ENCODE peak calls at places on chromosomes 13 and 19, in six cellular contexts. One of them, this sample, is unnamed.

GRCh38 chr19:7478173-7478842 is 10.5 kb downstream of the PEX11G start:
- DNase-seq in endothelial cell of umbilical vein: no peak
- DNase-seq in IMR-90: no peak
- DNase-seq in adipocyte: no peak
- DNase-seq in GM12878: no peak
- DNase-seq in tibial artery: no peak
- DNase-seq in this sample: no peak

GRCh38 chr13:113625965-113626661 is 31.9 kb downstream of the ATP4B start:
- DNase-seq in endothelial cell of umbilical vein: peak; percentile 25
- DNase-seq in IMR-90: peak; percentile 50
- DNase-seq in adipocyte: peak; percentile 66
- DNase-seq in GM12878: no peak
- DNase-seq in tibial artery: no peak
- DNase-seq in this sample: no peak

GRCh38 chr13:99657848-99658265 is 156.6 kb downstream of the TM9SF2 start:
- DNase-seq in endothelial cell of umbilical vein: peak; percentile 46
- DNase-seq in IMR-90: no peak
- DNase-seq in adipocyte: no peak
- DNase-seq in GM12878: no peak
- DNase-seq in tibial artery: peak; percentile 69
- DNase-seq in this sample: no peak

GRCh38 chr19:52307275-52307674 is 10.3 kb downstream of the ZNF480 start:
- DNase-seq in endothelial cell of umbilical vein: peak; percentile 8
- DNase-seq in IMR-90: peak; percentile 19
- DNase-seq in adipocyte: no peak
- DNase-seq in GM12878: no peak
- DNase-seq in tibial artery: no peak
- DNase-seq in this sample: peak; percentile 8

GRCh38 chr19:31350693-31351211 is 1.5 kb upstream of the TSHZ3 start:
- DNase-seq in endothelial cell of umbilical vein: no peak
- DNase-seq in IMR-90: peak; percentile 56
- DNase-seq in adipocyte: peak; percentile 87
- DNase-seq in GM12878: no peak
- DNase-seq in tibial artery: peak; percentile 78
- DNase-seq in this sample: peak; percentile 70

GRCh38 chr13:30746816-30747215 is 11.5 kb downstream of the ALOX5AP start:
- DNase-seq in endothelial cell of umbilical vein: no peak
- DNase-seq in IMR-90: no peak
- DNase-seq in adipocyte: no peak
- DNase-seq in GM12878: no peak
- DNase-seq in tibial artery: no peak
- DNase-seq in this sample: no peak

GRCh38 chr13:63201493-63201892 is 1785.8 kb upstream of the PCDH20 start:
- DNase-seq in endothelial cell of umbilical vein: no peak
- DNase-seq in IMR-90: no peak
- DNase-seq in adipocyte: no peak
- DNase-seq in GM12878: no peak
- DNase-seq in tibial artery: no peak
- DNase-seq in this sample: no peak

GRCh38 chr19:46218160-46218559 is 11.4 kb upstream of the IGFL1 start:
- DNase-seq in endothelial cell of umbilical vein: peak; percentile 24
- DNase-seq in IMR-90: peak; percentile 6
- DNase-seq in adipocyte: peak; percentile 20
- DNase-seq in GM12878: no peak
- DNase-seq in tibial artery: no peak
- DNase-seq in this sample: peak; percentile 72

GRCh38 chr13:70391678-70392077 is 283.4 kb upstream of the KLHL1 start:
- DNase-seq in endothelial cell of umbilical vein: no peak
- DNase-seq in IMR-90: no peak
- DNase-seq in adipocyte: no peak
- DNase-seq in GM12878: no peak
- DNase-seq in tibial artery: no peak
- DNase-seq in this sample: no peak

GRCh38 chr19:33241530-33242101 is 16.0 kb upstream of the SLC7A10 start:
- DNase-seq in endothelial cell of umbilical vein: peak; percentile 7
- DNase-seq in IMR-90: no peak
- DNase-seq in adipocyte: peak; percentile 41
- DNase-seq in GM12878: no peak
- DNase-seq in tibial artery: no peak
- DNase-seq in this sample: peak; percentile 52

GRCh38 chr19:50718255-50719118 is 1.1 kb downstream of the SHANK1 start:
- DNase-seq in endothelial cell of umbilical vein: no peak
- DNase-seq in IMR-90: no peak
- DNase-seq in adipocyte: peak; percentile 60
- DNase-seq in GM12878: no peak
- DNase-seq in tibial artery: no peak
- DNase-seq in this sample: no peak

GRCh38 chr13:31000889-31001288 is 68.4 kb downstream of the TEX26 start:
- DNase-seq in endothelial cell of umbilical vein: peak; percentile 4
- DNase-seq in IMR-90: no peak
- DNase-seq in adipocyte: no peak
- DNase-seq in GM12878: no peak
- DNase-seq in tibial artery: no peak
- DNase-seq in this sample: peak; percentile 13

GRCh38 chr13:33262069-33262487 is 23.5 kb downstream of the STARD13 start:
- DNase-seq in endothelial cell of umbilical vein: peak; percentile 22
- DNase-seq in IMR-90: peak; percentile 70
- DNase-seq in adipocyte: no peak
- DNase-seq in GM12878: no peak
- DNase-seq in tibial artery: no peak
- DNase-seq in this sample: peak; percentile 96

GRCh38 chr13:113791226-113791625 is 32.2 kb downstream of the TMEM255B start:
- DNase-seq in endothelial cell of umbilical vein: no peak
- DNase-seq in IMR-90: no peak
- DNase-seq in adipocyte: no peak
- DNase-seq in GM12878: no peak
- DNase-seq in tibial artery: peak; percentile 40
- DNase-seq in this sample: no peak

GRCh38 chr13:42412812-42413795 is 141.2 kb downstream of the AKAP11 start:
- DNase-seq in endothelial cell of umbilical vein: no peak
- DNase-seq in IMR-90: no peak
- DNase-seq in adipocyte: no peak
- DNase-seq in GM12878: peak; percentile 72
- DNase-seq in tibial artery: no peak
- DNase-seq in this sample: no peak

GRCh38 chr19:30204721-30205120 is 167.5 kb upstream of the ZNF536 start:
- DNase-seq in endothelial cell of umbilical vein: no peak
- DNase-seq in IMR-90: no peak
- DNase-seq in adipocyte: no peak
- DNase-seq in GM12878: no peak
- DNase-seq in tibial artery: no peak
- DNase-seq in this sample: no peak

GRCh38 chr13:31670831-31671617 is 68.3 kb upstream of the RXFP2 start:
- DNase-seq in endothelial cell of umbilical vein: no peak
- DNase-seq in IMR-90: no peak
- DNase-seq in adipocyte: no peak
- DNase-seq in GM12878: no peak
- DNase-seq in tibial artery: no peak
- DNase-seq in this sample: no peak

GRCh38 chr19:34253711-34254551 is 423 bp upstream of the GARRE1 start:
- DNase-seq in endothelial cell of umbilical vein: peak; percentile 60
- DNase-seq in IMR-90: peak; percentile 47
- DNase-seq in adipocyte: no peak
- DNase-seq in GM12878: no peak
- DNase-seq in tibial artery: peak; percentile 92
- DNase-seq in this sample: peak; percentile 67

GRCh38 chr13:46496086-46496485 is 56.9 kb upstream of the LRCH1 start:
- DNase-seq in endothelial cell of umbilical vein: no peak
- DNase-seq in IMR-90: no peak
- DNase-seq in adipocyte: no peak
- DNase-seq in GM12878: no peak
- DNase-seq in tibial artery: no peak
- DNase-seq in this sample: no peak

GRCh38 chr19:2474232-2475017 is 1.5 kb upstream of the GADD45B start:
- DNase-seq in endothelial cell of umbilical vein: peak; percentile 92
- DNase-seq in IMR-90: peak; percentile 87
- DNase-seq in adipocyte: peak; percentile 96
- DNase-seq in GM12878: no peak
- DNase-seq in tibial artery: peak; percentile 94
- DNase-seq in this sample: peak; percentile 81

GRCh38 chr13:52048516-52048915 is 24.0 kb downstream of the UTP14C start:
- DNase-seq in endothelial cell of umbilical vein: peak; percentile 8
- DNase-seq in IMR-90: peak; percentile 41
- DNase-seq in adipocyte: no peak
- DNase-seq in GM12878: no peak
- DNase-seq in tibial artery: no peak
- DNase-seq in this sample: no peak

GRCh38 chr19:5831152-5831551 is 8.3 kb downstream of the FUT6 start:
- DNase-seq in endothelial cell of umbilical vein: no peak
- DNase-seq in IMR-90: no peak
- DNase-seq in adipocyte: no peak
- DNase-seq in GM12878: no peak
- DNase-seq in tibial artery: no peak
- DNase-seq in this sample: no peak

GRCh38 chr19:5827891-5828660 is 11.4 kb downstream of the FUT6 start:
- DNase-seq in endothelial cell of umbilical vein: peak; percentile 97
- DNase-seq in IMR-90: peak; percentile 85
- DNase-seq in adipocyte: peak; percentile 65
- DNase-seq in GM12878: peak; percentile 38
- DNase-seq in tibial artery: peak; percentile 84
- DNase-seq in this sample: peak; percentile 89

GRCh38 chr19:5832049-5832448 is 7.5 kb downstream of the FUT6 start:
- DNase-seq in endothelial cell of umbilical vein: no peak
- DNase-seq in IMR-90: no peak
- DNase-seq in adipocyte: no peak
- DNase-seq in GM12878: no peak
- DNase-seq in tibial artery: no peak
- DNase-seq in this sample: no peak

GRCh38 chr19:5828661-5829566 is 10.6 kb downstream of the FUT6 start:
- DNase-seq in endothelial cell of umbilical vein: peak; percentile 16
- DNase-seq in IMR-90: no peak
- DNase-seq in adipocyte: peak; percentile 20
- DNase-seq in GM12878: no peak
- DNase-seq in tibial artery: no peak
- DNase-seq in this sample: no peak

DNA sequence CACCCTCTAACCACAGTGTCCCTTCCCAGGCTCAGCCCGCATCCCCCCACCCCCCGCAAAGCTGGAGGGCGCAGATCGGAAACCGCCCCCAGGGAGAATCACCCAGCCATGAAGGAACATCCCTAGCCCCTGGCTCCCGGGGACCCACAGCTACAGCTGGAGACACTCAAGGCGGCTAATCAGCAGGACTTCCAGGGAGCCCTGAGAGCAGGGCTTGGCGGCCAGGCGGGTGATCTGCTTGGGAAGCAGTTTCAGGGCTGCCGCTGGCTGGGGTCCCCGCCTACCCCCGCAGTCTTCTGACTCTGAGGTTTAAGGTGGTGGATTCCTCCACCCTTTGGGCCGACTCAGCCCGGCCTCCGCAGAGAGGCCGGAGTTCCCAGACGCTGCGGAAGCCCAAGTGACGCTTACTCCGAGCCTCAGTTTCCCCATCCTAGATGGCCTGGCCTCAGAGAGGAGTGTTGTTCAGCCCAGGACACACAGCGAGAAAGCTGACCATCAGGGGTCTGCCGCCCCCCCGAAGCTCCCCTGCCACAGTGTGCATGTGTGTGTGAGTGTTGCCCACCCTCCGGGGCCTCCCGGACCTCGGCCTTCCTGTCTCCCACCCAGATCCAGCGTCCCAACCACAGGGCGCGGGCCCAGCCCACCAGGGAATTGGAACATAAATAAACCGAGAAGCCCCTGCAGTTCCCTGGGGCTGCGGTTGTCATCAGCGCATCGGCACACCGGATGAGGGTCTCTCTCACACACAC is 9.8 kb downstream of the FUT6 start:
- DNase-seq in endothelial cell of umbilical vein: no peak
- DNase-seq in IMR-90: no peak
- DNase-seq in adipocyte: no peak
- DNase-seq in GM12878: no peak
- DNase-seq in tibial artery: no peak
- DNase-seq in this sample: no peak
- H3K4me3 ChIP-seq in endothelial cell of umbilical vein: no peak overlapping the region
- H3K4me3 ChIP-seq in IMR-90: no peak overlapping the region
- H3K4me3 ChIP-seq in adipocyte: no peak overlapping the region
- H3K4me3 ChIP-seq in GM12878: no peak overlapping the region
- H3K4me3 ChIP-seq in tibial artery: no peak overlapping the region
- H3K4me3 ChIP-seq in this sample: no peak overlapping the region

GRCh38 chr19:15251749-15252397 is 19.6 kb upstream of the EPHX3 start:
- DNase-seq in endothelial cell of umbilical vein: peak; percentile 73
- DNase-seq in IMR-90: peak; percentile 96
- DNase-seq in adipocyte: peak; percentile 95
- DNase-seq in GM12878: no peak
- DNase-seq in tibial artery: peak; percentile 97
- DNase-seq in this sample: peak; percentile 68
- H3K4me3 ChIP-seq in endothelial cell of umbilical vein: no peak overlapping the region
- H3K4me3 ChIP-seq in IMR-90: no peak overlapping the region
- H3K4me3 ChIP-seq in adipocyte: peak overlapping the region; percentile 57
- H3K4me3 ChIP-seq in GM12878: no peak overlapping the region
- H3K4me3 ChIP-seq in tibial artery: peak overlapping the region; percentile 46
- H3K4me3 ChIP-seq in this sample: no peak overlapping the region

GRCh38 chr13:40651866-40652587 is 14.4 kb downstream of the FOXO1 start:
- DNase-seq in endothelial cell of umbilical vein: no peak
- DNase-seq in IMR-90: no peak
- DNase-seq in adipocyte: no peak
- DNase-seq in GM12878: no peak
- DNase-seq in tibial artery: no peak
- DNase-seq in this sample: no peak

GRCh38 chr13:40656358-40656757 is 10.1 kb downstream of the FOXO1 start:
- DNase-seq in endothelial cell of umbilical vein: no peak
- DNase-seq in IMR-90: no peak
- DNase-seq in adipocyte: peak; percentile 15
- DNase-seq in GM12878: no peak
- DNase-seq in tibial artery: no peak
- DNase-seq in this sample: peak; percentile 25

GRCh38 chr13:40648841-40649240 is 17.6 kb downstream of the FOXO1 start:
- DNase-seq in endothelial cell of umbilical vein: peak; percentile 44
- DNase-seq in IMR-90: no peak
- DNase-seq in adipocyte: no peak
- DNase-seq in GM12878: no peak
- DNase-seq in tibial artery: no peak
- DNase-seq in this sample: peak; percentile 51

GRCh38 chr13:40653558-40654318 is 12.7 kb downstream of the FOXO1 start:
- DNase-seq in endothelial cell of umbilical vein: peak; percentile 27
- DNase-seq in IMR-90: no peak
- DNase-seq in adipocyte: no peak
- DNase-seq in GM12878: no peak
- DNase-seq in tibial artery: no peak
- DNase-seq in this sample: peak; percentile 19

DNA sequence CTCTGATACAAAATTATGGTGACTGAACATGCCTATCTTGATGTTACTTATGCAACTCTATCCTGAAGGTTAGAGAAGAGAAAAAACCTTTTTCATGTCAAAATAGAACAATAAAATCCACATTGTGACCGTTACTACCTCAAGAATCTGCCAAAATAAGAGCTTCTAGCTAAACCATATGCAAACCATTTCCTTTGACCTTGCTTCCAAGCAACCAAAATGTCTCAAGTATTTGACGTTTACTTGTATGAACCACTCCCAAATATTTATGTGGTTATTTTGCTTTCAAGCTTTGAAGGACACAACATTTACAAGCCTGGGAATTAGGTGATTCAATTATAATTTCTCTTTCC is 13.9 kb downstream of the FOXO1 start:
- DNase-seq in endothelial cell of umbilical vein: no peak
- DNase-seq in IMR-90: no peak
- DNase-seq in adipocyte: no peak
- DNase-seq in GM12878: no peak
- DNase-seq in tibial artery: no peak
- DNase-seq in this sample: no peak
- H3K4me3 ChIP-seq in endothelial cell of umbilical vein: no peak overlapping the region
- H3K4me3 ChIP-seq in IMR-90: no peak overlapping the region
- H3K4me3 ChIP-seq in adipocyte: no peak overlapping the region
- H3K4me3 ChIP-seq in GM12878: peak overlapping the region; percentile 33
- H3K4me3 ChIP-seq in tibial artery: no peak overlapping the region
- H3K4me3 ChIP-seq in this sample: no peak overlapping the region

GRCh38 chr19:10417598-10418280 is 2.6 kb upstream of the PDE4A start:
- DNase-seq in endothelial cell of umbilical vein: no peak
- DNase-seq in IMR-90: no peak
- DNase-seq in adipocyte: peak; percentile 34
- DNase-seq in GM12878: no peak
- DNase-seq in tibial artery: no peak
- DNase-seq in this sample: peak; percentile 42
- H3K4me3 ChIP-seq in endothelial cell of umbilical vein: no peak overlapping the region
- H3K4me3 ChIP-seq in IMR-90: no peak overlapping the region
- H3K4me3 ChIP-seq in adipocyte: no peak overlapping the region
- H3K4me3 ChIP-seq in GM12878: no peak overlapping the region
- H3K4me3 ChIP-seq in tibial artery: no peak overlapping the region
- H3K4me3 ChIP-seq in this sample: no peak overlapping the region